ENCODE peak calls at places on chromosomes 5 and 9, in five cellular contexts. E is activated CD4-positive, alpha-beta T cell treated with anti-CD3 and anti-CD28 coated beads for 24 hours; R is AG08395; P is cerebellar cortex; Q is cardiac muscle cell. H is an unnamed sample.

GRCh38 chr9:76379494-76379893 is 14.7 kb downstream of the RFK start:
- DNase-seq in E (no peak), R (no peak), P (no peak), Q (no peak), H (no peak)

GRCh38 chr5:67677422-67677970 is 480.9 kb upstream of the CD180 start:
- DNase-seq in E (no peak), R (no peak), P (peak; percentile 98), Q (peak; percentile 31), H (no peak)

GRCh38 chr5:112208699-112209615 is 210.1 kb downstream of the EPB41L4A start:
- DNase-seq in E (no peak), R (no peak), P (no peak), Q (no peak), H (peak; percentile 4)

GRCh38 chr5:39283231-39283818 is 64.0 kb upstream of the FYB1 start:
- DNase-seq in E (peak; percentile 54), R (peak; percentile 77), P (peak; percentile 26), Q (peak; percentile 59), H (peak; percentile 76)

GRCh38 chr5:74434124-74434899 is 206.2 kb downstream of the ENC1 start:
- DNase-seq in E (no peak), R (no peak), P (no peak), Q (no peak), H (no peak)

GRCh38 chr5:151155149-151155776 is 2.3 kb downstream of the ANXA6 start:
- DNase-seq in E (no peak), R (no peak), P (peak; percentile 5), Q (no peak), H (peak; percentile 27)

GRCh38 chr5:94362857-94363256 is 255.5 kb downstream of the KIAA0825 start:
- DNase-seq in E (no peak), R (no peak), P (no peak), Q (no peak), H (no peak)

GRCh38 chr9:110543631-110544051 is 35.9 kb downstream of the SVEP1 start:
- DNase-seq in E (no peak), R (peak; percentile 15), P (peak; percentile 48), Q (no peak), H (no peak)

GRCh38 chr9:33517373-33517772 is 6.7 kb upstream of the ANKRD18B start:
- DNase-seq in E (no peak), R (peak; percentile 43), P (peak; percentile 73), Q (peak; percentile 39), H (peak; percentile 60)

GRCh38 chr9:121652037-121652837 is 803 bp downstream of the DAB2IP start:
- DNase-seq in E (no peak), R (no peak), P (no peak), Q (peak; percentile 81), H (no peak)

GRCh38 chr9:101648493-101648892 is 53.7 kb upstream of the PPP3R2 start:
- DNase-seq in E (no peak), R (no peak), P (no peak), Q (no peak), H (no peak)

GRCh38 chr5:168946363-168946762 is 354.6 kb downstream of the SLIT3 start:
- DNase-seq in E (no peak), R (no peak), P (no peak), Q (peak; percentile 69), H (no peak)

GRCh38 chr5:72618699-72619098 is 111.5 kb upstream of the ZNF366 start:
- DNase-seq in E (no peak), R (no peak), P (no peak), Q (no peak), H (peak; percentile 47)

GRCh38 chr5:2756764-2757163 is 5.3 kb upstream of the IRX2 start:
- DNase-seq in E (no peak), R (no peak), P (no peak), Q (peak; percentile 52), H (no peak)

GRCh38 chr5:91382530-91383026 is 539 bp downstream of the ARRDC3 start:
- DNase-seq in E (no peak), R (no peak), P (peak; percentile 79), Q (peak; percentile 49), H (peak; percentile 33)

GRCh38 chr9:105670315-105670714 is 8.1 kb downstream of the TAL2 start:
- DNase-seq in E (no peak), R (no peak), P (no peak), Q (no peak), H (no peak)

GRCh38 chr5:54835642-54836041 is 149.8 kb downstream of the ESM1 start:
- DNase-seq in E (no peak), R (no peak), P (no peak), Q (no peak), H (peak; percentile 90)

GRCh38 chr9:70347046-70347445 is 67.4 kb downstream of the KLF9 start:
- DNase-seq in E (no peak), R (no peak), P (no peak), Q (no peak), H (no peak)

GRCh38 chr9:127018935-127019334 is 103.5 kb downstream of the ANGPTL2 start:
- DNase-seq in E (no peak), R (no peak), P (no peak), Q (no peak), H (peak; percentile 49)

GRCh38 chr9:14788846-14789245 is 66.3 kb upstream of the CER1 start:
- DNase-seq in E (no peak), R (no peak), P (no peak), Q (no peak), H (no peak)

GRCh38 chr5:148336704-148337435 is 1.5 kb downstream of the SPINK9 start:
- DNase-seq in E (no peak), R (no peak), P (no peak), Q (no peak), H (no peak)

GRCh38 chr9:131333771-131334567 is 44.4 kb downstream of the PLPP7 start:
- DNase-seq in E (no peak), R (no peak), P (no peak), Q (no peak), H (no peak)

GRCh38 chr5:54013556-54014157 is 296.7 kb downstream of the ARL15 start:
- DNase-seq in E (peak; percentile 2), R (peak; percentile 66), P (no peak), Q (no peak), H (peak; percentile 90)

GRCh38 chr5:132147663-132148062 is 74.1 kb downstream of the CSF2 start:
- DNase-seq in E (no peak), R (no peak), P (no peak), Q (no peak), H (no peak)

GRCh38 chr5:131393498-131393968 is 129.7 kb downstream of the CDC42SE2 start:
- DNase-seq in E (no peak), R (no peak), P (no peak), Q (peak; percentile 12), H (no peak)

GRCh38 chr9:121282309-121283071 is 14.5 kb downstream of the GSN start:
- DNase-seq in E (no peak), R (peak; percentile 65), P (no peak), Q (no peak), H (peak; percentile 85)

GRCh38 chr9:136631038-136632000 is 31.4 kb upstream of the EGFL7 start:
- DNase-seq in E (peak; percentile 45), R (peak; percentile 81), P (peak; percentile 75), Q (peak; percentile 84), H (peak; percentile 76)

GRCh38 chr5:10333154-10334006 is 20.1 kb upstream of the MARCHF6 start:
- DNase-seq in E (no peak), R (peak; percentile 34), P (peak; percentile 26), Q (peak; percentile 59), H (peak; percentile 26)

GRCh38 chr9:121559183-121559582 is 59.5 kb upstream of the GGTA1 start:
- DNase-seq in E (no peak), R (no peak), P (no peak), Q (no peak), H (peak; percentile 66)

GRCh38 chr5:127844631-127845030 is 141.4 kb downstream of the CCDC192 start:
- DNase-seq in E (no peak), R (no peak), P (peak; percentile 98), Q (no peak), H (no peak)

GRCh38 chr5:176899296-176899891 is at the start of gene HK3:
- DNase-seq in E (no peak), R (no peak), P (no peak), Q (no peak), H (no peak)

GRCh38 chr5:73948720-73949119 is 322.7 kb downstream of the ARHGEF28 start:
- DNase-seq in E (no peak), R (peak; percentile 42), P (no peak), Q (no peak), H (peak; percentile 51)

GRCh38 chr9:88737876-88738275 is 202.9 kb downstream of the NXNL2 start:
- DNase-seq in E (no peak), R (no peak), P (no peak), Q (no peak), H (peak; percentile 30)

GRCh38 chr5:20617876-20618275 is 629.9 kb upstream of the CDH18 start:
- DNase-seq in E (no peak), R (no peak), P (peak; percentile 77), Q (no peak), H (no peak)

GRCh38 chr9:127406799-127407504 is 10.0 kb downstream of the SLC2A8 start:
- DNase-seq in E (no peak), R (no peak), P (no peak), Q (peak; percentile 78), H (no peak)

H was measured in IMR-90.